ENCODE peak calls at places on chromosomes 5 and 9, in four cellular contexts. Y, V, Z and R are unnamed samples.

GRCh38 chr5:3661755-3662296 is 66.2 kb downstream of the IRX1 start:
- DNase-seq in Z (no peak), Y (no peak), V (no peak), R (no peak)

GRCh38 chr5:533243-534005 is 9.2 kb upstream of the SLC9A3 start:
- DNase-seq in Y (no peak), Z (no peak), V (no peak), R (no peak)

GRCh38 chr9:108040783-108041182 is 551.2 kb upstream of the KLF4 start:
- DNase-seq in Z (no peak), Y (no peak), V (peak), R (peak)

GRCh38 chr9:3468407-3469205 is 57.2 kb downstream of the RFX3 start:
- DNase-seq in Z (no peak), Y (no peak), V (no peak), R (no peak)

GRCh38 chr5:139275536-139276297 is 17.8 kb upstream of the MATR3 start:
- DNase-seq in Y (no peak), Z (no peak), V (no peak), R (no peak)

GRCh38 chr5:123097483-123097870 is 8.4 kb downstream of the PRDM6 start:
- DNase-seq in Y (no peak), V (no peak), Z (no peak), R (no peak)

GRCh38 chr5:123000731-123001130 is 35.8 kb downstream of the PPIC start:
- DNase-seq in Y (peak), V (no peak), Z (no peak), R (peak)

GRCh38 chr5:75496026-75496425 is 15.4 kb downstream of the CERT1 start:
- DNase-seq in Y (no peak), V (no peak), Z (no peak), R (no peak)

GRCh38 chr5:64977779-64978178 is 209.0 kb downstream of the CWC27 start:
- DNase-seq in Y (no peak), Z (no peak), V (peak), R (no peak)

GRCh38 chr5:172642926-172643325 is 1.9 kb downstream of the NEURL1B start:
- DNase-seq in Y (no peak), V (no peak), Z (no peak), R (no peak)

GRCh38 chr9:128920381-128921058 is at the start of gene PHYHD1:
- DNase-seq in Y (peak), Z (peak), V (peak), R (peak)

GRCh38 chr5:50665091-50665490 is 1.3 kb upstream of the PARP8 start:
- DNase-seq in Z (no peak), V (no peak), Y (no peak), R (no peak)

GRCh38 chr5:11672385-11673085 is 231.7 kb downstream of the CTNND2 start:
- DNase-seq in Y (no peak), Z (no peak), V (no peak), R (no peak)

GRCh38 chr5:2256646-2257288 is 374.0 kb upstream of the IRX4 start:
- DNase-seq in V (no peak), Z (peak), Y (no peak), R (no peak)

GRCh38 chr5:15933481-15934207 is 245.9 kb downstream of the MARCHF11 start:
- DNase-seq in Y (no peak), Z (no peak), V (no peak), R (no peak)

GRCh38 chr9:98222885-98223640 is 30.6 kb upstream of the CORO2A start:
- DNase-seq in Y (no peak), V (peak), Z (no peak), R (peak)

GRCh38 chr9:12891588-12891987 is 116.8 kb downstream of the LURAP1L start:
- DNase-seq in Z (no peak), Y (no peak), V (no peak), R (no peak)

GRCh38 chr9:134234001-134234660 is 69.8 kb upstream of the RNU6ATAC start:
- DNase-seq in Y (no peak), Z (no peak), V (no peak), R (no peak)
- H3K4me3 ChIP-seq in Y (no peak), Z (no peak), V (no peak), R (no peak)

GRCh38 chr9:136643596-136644342 is 18.9 kb upstream of the EGFL7 start:
- DNase-seq in Z (no peak), V (no peak), Y (no peak), R (no peak)
- H3K4me3 ChIP-seq in Z (peak), V (no peak), Y (peak), R (no peak)

DNA sequence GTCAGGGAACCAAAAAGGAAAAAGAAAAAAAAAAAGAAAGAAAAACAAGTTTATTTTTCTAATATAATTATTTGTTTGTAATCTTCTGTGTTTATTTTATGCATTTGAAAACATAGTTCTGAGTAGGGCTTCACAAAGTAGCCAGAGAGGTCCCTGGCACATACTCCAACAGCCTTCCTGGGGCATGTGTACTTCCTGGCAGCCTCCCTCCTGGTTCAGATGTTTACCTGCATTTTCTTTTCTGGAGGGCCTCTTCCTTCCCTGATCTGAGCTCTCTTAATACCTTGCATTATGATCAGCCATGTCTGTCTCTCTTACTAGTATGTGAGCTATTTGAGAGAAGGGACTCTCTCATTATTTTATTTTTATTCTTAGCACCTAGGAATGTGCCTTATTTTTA is 361.8 kb downstream of the KDM4C start:
- DNase-seq in Y (no peak), Z (no peak), V (no peak), R (no peak)
- H3K4me3 ChIP-seq in Y (no peak), Z (no peak), V (no peak), R (no peak)

GRCh38 chr5:88677943-88678779 is 204.8 kb downstream of the MEF2C start:
- DNase-seq in Z (no peak), V (no peak), Y (peak), R (no peak)

GRCh38 chr5:88679638-88680037 is 203.3 kb downstream of the MEF2C start:
- DNase-seq in Y (no peak), Z (no peak), V (no peak), R (no peak)

GRCh38 chr5:88677502-88677901 is 205.5 kb downstream of the MEF2C start:
- DNase-seq in Y (no peak), Z (no peak), V (no peak), R (no peak)

GRCh38 chr5:88680253-88681132 is 202.5 kb downstream of the MEF2C start:
- DNase-seq in Z (no peak), Y (peak), V (peak), R (no peak)

DNA sequence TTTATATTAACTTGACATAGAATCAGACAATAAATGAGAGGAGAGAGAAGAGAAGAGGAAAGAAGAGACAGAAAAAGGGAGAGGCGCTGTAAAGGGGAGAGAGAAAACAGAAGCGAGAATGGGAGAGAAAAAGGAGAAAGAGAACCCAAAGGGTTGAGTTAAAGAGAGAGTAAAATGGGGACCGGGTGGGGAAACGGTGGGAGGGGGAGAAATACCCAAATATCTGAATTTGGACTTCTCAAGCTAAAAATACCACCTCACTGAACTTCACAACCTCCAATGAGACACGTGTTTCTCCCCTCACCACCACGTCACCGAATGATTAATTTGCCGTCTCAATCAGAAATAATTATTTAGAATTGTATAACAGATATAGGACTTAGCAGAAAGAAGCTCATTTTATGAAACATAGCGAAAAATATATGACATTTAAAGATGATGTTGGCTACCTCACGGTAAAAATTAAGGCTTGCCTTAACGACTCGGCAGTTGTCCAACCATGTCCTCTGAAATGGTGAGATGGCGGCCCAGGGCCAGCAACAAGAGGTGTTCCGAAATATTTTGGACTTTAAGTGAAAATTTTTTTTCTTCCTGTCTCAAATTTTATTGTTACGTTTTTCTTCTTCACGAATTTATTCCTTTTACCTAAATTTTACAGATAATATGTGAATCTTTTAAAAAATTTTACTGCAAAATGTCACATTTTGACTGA is 204.0 kb downstream of the MEF2C start:
- DNase-seq in V (no peak), Y (no peak), Z (no peak), R (no peak)
- H3K4me3 ChIP-seq in V (no peak), Y (peak), Z (no peak), R (no peak)

DNA sequence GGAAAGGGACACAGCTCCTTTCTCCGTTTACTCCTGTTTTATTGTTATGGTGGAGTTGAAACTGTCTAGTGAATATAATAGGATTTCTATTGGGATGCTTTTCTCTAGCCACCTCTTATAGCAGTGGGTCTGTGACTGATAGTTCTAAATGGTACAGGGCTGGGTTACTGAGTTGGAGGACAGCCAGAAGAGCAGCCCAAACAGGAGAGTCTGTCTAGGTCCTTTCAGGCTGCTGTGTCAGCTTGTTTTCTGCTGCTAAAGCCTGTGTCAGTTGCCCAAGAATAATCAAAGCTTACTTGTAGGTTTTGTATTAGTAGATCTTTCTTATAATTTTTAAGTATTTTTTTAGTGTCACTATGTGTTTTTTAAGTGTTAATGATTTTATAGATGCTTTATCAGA is 356.0 kb upstream of the SEMA6A start:
- DNase-seq in V (no peak), Y (no peak), Z (no peak), R (no peak)
- H3K4me3 ChIP-seq in V (no peak), Y (no peak), Z (no peak), R (no peak)

DNA sequence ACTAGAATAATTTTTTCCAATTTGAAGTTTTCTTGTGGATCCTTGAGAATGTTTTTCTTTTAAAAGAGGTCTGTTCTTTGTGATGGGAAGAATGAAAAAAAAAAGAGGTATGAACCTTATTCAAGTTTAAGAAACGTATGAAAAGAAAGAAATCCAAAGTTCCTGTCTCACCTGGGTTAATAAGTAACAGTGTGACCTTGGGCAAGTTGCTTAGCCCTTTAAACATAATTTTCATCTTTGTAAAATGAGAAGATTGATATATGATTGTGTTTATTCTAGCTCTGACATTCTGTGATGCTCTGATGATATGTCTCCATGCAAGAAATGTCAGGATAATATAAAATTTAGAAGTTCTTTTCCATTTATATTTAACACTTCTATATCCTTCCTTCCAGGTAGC is 19.3 kb downstream of the SLC26A2 start:
- DNase-seq in Z (no peak), Y (no peak), V (no peak), R (no peak)
- H3K4me3 ChIP-seq in Z (no peak), Y (no peak), V (no peak), R (no peak)

GRCh38 chr9:77647267-77647658 is 859 bp downstream of the GNA14 start:
- DNase-seq in Z (no peak), V (no peak), Y (no peak), R (no peak)
- H3K4me3 ChIP-seq in Z (peak), V (no peak), Y (no peak), R (no peak)

GRCh38 chr5:37247036-37247435 is 2.1 kb downstream of the CPLANE1 start:
- DNase-seq in Z (no peak), V (no peak), Y (no peak), R (no peak)

GRCh38 chr5:37248387-37248969 is 698 bp downstream of the CPLANE1 start:
- DNase-seq in Y (peak), Z (no peak), V (peak), R (no peak)

GRCh38 chr5:37249820-37250175 is 622 bp upstream of the CPLANE1 start:
- DNase-seq in Y (no peak), V (no peak), Z (no peak), R (no peak)

GRCh38 chr5:37248970-37249819 is at the start of gene CPLANE1:
- DNase-seq in Y (peak), V (peak), Z (peak), R (peak)

DNA sequence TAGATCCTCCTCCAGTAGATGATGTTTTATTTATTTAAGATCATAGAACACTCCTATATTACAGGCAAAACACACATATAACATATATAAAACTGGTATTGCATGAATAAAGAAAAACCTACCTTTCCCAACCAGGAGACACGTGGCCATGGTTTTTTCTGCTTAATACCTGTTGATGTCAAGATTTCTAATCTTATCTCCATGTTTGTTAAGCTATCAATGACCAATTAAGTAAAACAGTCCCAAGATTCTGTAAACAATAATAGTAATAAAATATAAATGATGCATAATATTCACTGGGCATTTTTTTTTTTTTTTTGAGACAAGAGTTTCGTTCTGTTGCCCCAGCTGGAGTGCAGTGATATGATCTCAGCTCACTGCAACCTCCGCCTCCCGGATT is 1.7 kb downstream of the CPLANE1 start:
- DNase-seq in Y (no peak), V (no peak), Z (no peak), R (no peak)
- H3K4me3 ChIP-seq in Y (no peak), V (no peak), Z (no peak), R (no peak)

DNA sequence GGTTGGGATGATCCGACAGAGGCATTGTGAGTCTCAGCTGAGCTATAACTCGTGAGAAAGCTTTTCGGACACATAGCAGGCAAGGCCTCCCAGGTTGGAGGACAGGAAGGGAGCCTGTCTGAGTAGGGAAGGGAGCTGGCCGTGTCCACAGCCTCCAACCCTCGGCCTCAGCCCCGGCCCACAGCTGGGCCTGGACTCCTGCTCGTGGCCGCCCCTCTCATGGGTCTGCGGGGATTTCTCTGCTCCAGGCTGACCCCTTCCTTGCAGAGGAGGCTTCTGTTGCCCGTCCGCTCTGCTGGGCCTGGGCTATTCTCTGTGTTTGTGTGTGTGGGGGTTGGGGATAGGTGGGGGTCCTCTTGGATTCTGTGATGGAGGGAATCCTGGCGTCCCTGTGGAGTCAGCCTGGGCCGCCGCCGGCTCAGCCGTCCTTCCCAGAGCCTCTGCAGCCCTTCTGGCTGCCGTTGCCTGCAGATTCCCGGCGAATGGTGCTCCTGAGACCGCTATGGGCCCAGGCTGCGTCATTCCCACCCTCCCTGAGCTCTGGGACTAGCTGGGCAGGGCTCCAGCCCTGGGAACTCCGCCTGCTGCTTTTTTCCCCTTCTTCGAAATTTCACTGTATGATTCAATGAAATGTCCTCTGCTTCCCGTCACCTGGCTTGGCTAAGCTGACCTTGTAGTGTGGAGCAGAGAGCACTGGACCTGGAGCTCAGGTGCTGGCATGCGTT is 64.2 kb downstream of the FGF18 start:
- DNase-seq in Y (no peak), Z (peak), V (peak), R (peak)
- H3K4me3 ChIP-seq in Y (no peak), Z (no peak), V (no peak), R (no peak)